ENCODE peak calls at places on chromosomes 11 and 22, in six cellular contexts. One of them, this sample, is unnamed.

GRCh38 chr11:28922351-28922981 is 814.3 kb downstream of the METTL15 start:
- DNase-seq in heart right ventricle: no peak
- DNase-seq in lower lobe of right lung: no peak
- DNase-seq in sigmoid colon: no peak
- DNase-seq in GM23338: peak
- DNase-seq in HL-60: no peak
- DNase-seq in this sample: no peak

GRCh38 chr11:10261821-10262220 is 32.2 kb downstream of the SBF2 start:
- DNase-seq in HL-60: no peak
- DNase-seq in sigmoid colon: no peak
- DNase-seq in GM23338: no peak
- DNase-seq in heart right ventricle: no peak
- DNase-seq in lower lobe of right lung: no peak
- DNase-seq in this sample: no peak

GRCh38 chr22:31291403-31291715 is 929 bp downstream of the PIK3IP1 start:
- DNase-seq in HL-60: no peak
- DNase-seq in heart right ventricle: no peak
- DNase-seq in GM23338: no peak
- DNase-seq in lower lobe of right lung: no peak
- DNase-seq in sigmoid colon: no peak
- DNase-seq in this sample: no peak

GRCh38 chr11:108886608-108887007 is 221.7 kb downstream of the DDX10 start:
- DNase-seq in heart right ventricle: no peak
- DNase-seq in sigmoid colon: no peak
- DNase-seq in GM23338: no peak
- DNase-seq in HL-60: no peak
- DNase-seq in lower lobe of right lung: no peak
- DNase-seq in this sample: no peak

GRCh38 chr11:117300301-117300700 is 9.2 kb downstream of the BACE1-AS start:
- DNase-seq in HL-60: no peak
- DNase-seq in lower lobe of right lung: no peak
- DNase-seq in heart right ventricle: peak
- DNase-seq in GM23338: peak
- DNase-seq in sigmoid colon: peak
- DNase-seq in this sample: no peak

GRCh38 chr11:130763087-130763980 is 152.9 kb downstream of the SNX19 start:
- DNase-seq in sigmoid colon: no peak
- DNase-seq in HL-60: no peak
- DNase-seq in GM23338: no peak
- DNase-seq in lower lobe of right lung: no peak
- DNase-seq in heart right ventricle: no peak
- DNase-seq in this sample: no peak

GRCh38 chr11:77072851-77073327 is 6.1 kb downstream of the CAPN5 start:
- DNase-seq in HL-60: no peak
- DNase-seq in sigmoid colon: no peak
- DNase-seq in GM23338: no peak
- DNase-seq in heart right ventricle: no peak
- DNase-seq in lower lobe of right lung: no peak
- DNase-seq in this sample: no peak

GRCh38 chr22:21666786-21667185 is 974 bp downstream of the PPIL2 start:
- DNase-seq in sigmoid colon: no peak
- DNase-seq in GM23338: peak
- DNase-seq in HL-60: no peak
- DNase-seq in lower lobe of right lung: no peak
- DNase-seq in heart right ventricle: no peak
- DNase-seq in this sample: no peak

GRCh38 chr11:73260127-73260457 is 12.0 kb upstream of the P2RY6 start:
- DNase-seq in sigmoid colon: no peak
- DNase-seq in GM23338: no peak
- DNase-seq in HL-60: no peak
- DNase-seq in lower lobe of right lung: no peak
- DNase-seq in heart right ventricle: no peak
- DNase-seq in this sample: no peak

GRCh38 chr11:2142762-2143202 is 3.6 kb upstream of the IGF2 start:
- DNase-seq in sigmoid colon: no peak
- DNase-seq in heart right ventricle: no peak
- DNase-seq in GM23338: no peak
- DNase-seq in HL-60: no peak
- DNase-seq in lower lobe of right lung: no peak
- DNase-seq in this sample: no peak

GRCh38 chr11:128093689-128094088 is 493.7 kb downstream of the ETS1 start:
- DNase-seq in sigmoid colon: no peak
- DNase-seq in heart right ventricle: no peak
- DNase-seq in lower lobe of right lung: no peak
- DNase-seq in HL-60: no peak
- DNase-seq in GM23338: no peak
- DNase-seq in this sample: no peak

GRCh38 chr22:39292561-39293074 is 26.8 kb downstream of the RPL3 start:
- DNase-seq in HL-60: peak
- DNase-seq in GM23338: peak
- DNase-seq in sigmoid colon: peak
- DNase-seq in heart right ventricle: peak
- DNase-seq in lower lobe of right lung: peak
- DNase-seq in this sample: no peak

GRCh38 chr11:17822021-17822781 is 87.6 kb downstream of the KCNC1 start:
- DNase-seq in heart right ventricle: peak
- DNase-seq in GM23338: peak
- DNase-seq in HL-60: peak
- DNase-seq in sigmoid colon: no peak
- DNase-seq in lower lobe of right lung: no peak
- DNase-seq in this sample: no peak

GRCh38 chr22:24400726-24401596 is 26.4 kb upstream of the ADORA2A start:
- DNase-seq in sigmoid colon: no peak
- DNase-seq in HL-60: no peak
- DNase-seq in lower lobe of right lung: no peak
- DNase-seq in GM23338: no peak
- DNase-seq in heart right ventricle: no peak
- DNase-seq in this sample: peak

GRCh38 chr22:25067851-25068421 is 115.4 kb downstream of the KIAA1671 start:
- DNase-seq in sigmoid colon: no peak
- DNase-seq in HL-60: no peak
- DNase-seq in lower lobe of right lung: peak
- DNase-seq in heart right ventricle: no peak
- DNase-seq in GM23338: no peak
- DNase-seq in this sample: no peak

GRCh38 chr11:32905028-32905667 is 12.5 kb downstream of the QSER1 start:
- DNase-seq in lower lobe of right lung: no peak
- DNase-seq in HL-60: no peak
- DNase-seq in heart right ventricle: no peak
- DNase-seq in GM23338: no peak
- DNase-seq in sigmoid colon: no peak
- DNase-seq in this sample: no peak

GRCh38 chr11:93348931-93349330 is 18.4 kb downstream of the DEUP1 start:
- DNase-seq in lower lobe of right lung: no peak
- DNase-seq in sigmoid colon: no peak
- DNase-seq in GM23338: peak
- DNase-seq in HL-60: no peak
- DNase-seq in heart right ventricle: no peak
- DNase-seq in this sample: no peak

GRCh38 chr22:46351131-46351735 is 15.7 kb downstream of the TRMU start:
- DNase-seq in HL-60: no peak
- DNase-seq in heart right ventricle: no peak
- DNase-seq in lower lobe of right lung: peak
- DNase-seq in sigmoid colon: no peak
- DNase-seq in GM23338: no peak
- DNase-seq in this sample: no peak

GRCh38 chr11:66626926-66627325 is 10.5 kb downstream of the RBM14 start:
- DNase-seq in sigmoid colon: no peak
- DNase-seq in GM23338: no peak
- DNase-seq in heart right ventricle: no peak
- DNase-seq in HL-60: no peak
- DNase-seq in lower lobe of right lung: no peak
- DNase-seq in this sample: no peak

GRCh38 chr11:697811-698311 is 2.2 kb downstream of the TMEM80 start:
- DNase-seq in sigmoid colon: no peak
- DNase-seq in heart right ventricle: no peak
- DNase-seq in GM23338: no peak
- DNase-seq in HL-60: peak
- DNase-seq in lower lobe of right lung: no peak
- DNase-seq in this sample: no peak

GRCh38 chr22:37518509-37519267 is 527 bp downstream of the CARD10 start:
- DNase-seq in heart right ventricle: no peak
- DNase-seq in GM23338: peak
- DNase-seq in lower lobe of right lung: no peak
- DNase-seq in HL-60: no peak
- DNase-seq in sigmoid colon: no peak
- DNase-seq in this sample: no peak

GRCh38 chr11:84396521-84396920 is 1110.4 kb upstream of the CCDC90B start:
- DNase-seq in heart right ventricle: no peak
- DNase-seq in sigmoid colon: no peak
- DNase-seq in GM23338: peak
- DNase-seq in lower lobe of right lung: no peak
- DNase-seq in HL-60: no peak
- DNase-seq in this sample: no peak

GRCh38 chr11:84398017-84398626 is 1112.0 kb upstream of the CCDC90B start:
- DNase-seq in heart right ventricle: no peak
- DNase-seq in sigmoid colon: no peak
- DNase-seq in lower lobe of right lung: no peak
- DNase-seq in HL-60: no peak
- DNase-seq in GM23338: peak
- DNase-seq in this sample: no peak
- TF ChIP-seq CTCF in heart right ventricle: peak
- TF ChIP-seq CTCF in sigmoid colon: no peak
- TF ChIP-seq CTCF in lower lobe of right lung: peak
- TF ChIP-seq CTCF in HL-60: no peak
- TF ChIP-seq CTCF in GM23338: peak
- TF ChIP-seq CTCF in this sample: peak

GRCh38 chr22:50193621-50194020 is 7.2 kb upstream of the SELENOO start:
- DNase-seq in heart right ventricle: no peak
- DNase-seq in sigmoid colon: no peak
- DNase-seq in GM23338: no peak
- DNase-seq in HL-60: no peak
- DNase-seq in lower lobe of right lung: no peak
- DNase-seq in this sample: no peak

GRCh38 chr22:50194037-50194809 is 6.6 kb upstream of the SELENOO start:
- DNase-seq in heart right ventricle: no peak
- DNase-seq in HL-60: no peak
- DNase-seq in GM23338: no peak
- DNase-seq in sigmoid colon: no peak
- DNase-seq in lower lobe of right lung: no peak
- DNase-seq in this sample: no peak

GRCh38 chr22:50192056-50192824 is 6.5 kb downstream of the TRABD start:
- DNase-seq in lower lobe of right lung: no peak
- DNase-seq in heart right ventricle: no peak
- DNase-seq in GM23338: no peak
- DNase-seq in sigmoid colon: no peak
- DNase-seq in HL-60: peak
- DNase-seq in this sample: no peak

GRCh38 chr22:50191041-50191740 is 5.5 kb downstream of the TRABD start:
- DNase-seq in GM23338: no peak
- DNase-seq in lower lobe of right lung: peak
- DNase-seq in HL-60: peak
- DNase-seq in heart right ventricle: no peak
- DNase-seq in sigmoid colon: no peak
- DNase-seq in this sample: peak

GRCh38 chr22:50192825-50193204 is 7.1 kb downstream of the TRABD start:
- DNase-seq in heart right ventricle: no peak
- DNase-seq in GM23338: no peak
- DNase-seq in lower lobe of right lung: no peak
- DNase-seq in HL-60: no peak
- DNase-seq in sigmoid colon: no peak
- DNase-seq in this sample: no peak
- H3K4me3 ChIP-seq in heart right ventricle: no peak
- H3K4me3 ChIP-seq in GM23338: no peak
- H3K4me3 ChIP-seq in lower lobe of right lung: no peak
- H3K4me3 ChIP-seq in HL-60: peak
- H3K4me3 ChIP-seq in sigmoid colon: no peak
- H3K4me3 ChIP-seq in this sample: peak

GRCh38 chr11:95087171-95087570 is 2.5 kb upstream of the ENDOD1 start:
- DNase-seq in lower lobe of right lung: no peak
- DNase-seq in heart right ventricle: no peak
- DNase-seq in GM23338: no peak
- DNase-seq in sigmoid colon: no peak
- DNase-seq in HL-60: no peak
- DNase-seq in this sample: no peak

GRCh38 chr11:95092549-95093324 is 3.1 kb downstream of the ENDOD1 start:
- DNase-seq in GM23338: peak
- DNase-seq in HL-60: no peak
- DNase-seq in heart right ventricle: no peak
- DNase-seq in lower lobe of right lung: no peak
- DNase-seq in sigmoid colon: no peak
- DNase-seq in this sample: no peak

GRCh38 chr11:95091663-95092062 is 2.0 kb downstream of the ENDOD1 start:
- DNase-seq in HL-60: no peak
- DNase-seq in GM23338: no peak
- DNase-seq in lower lobe of right lung: no peak
- DNase-seq in heart right ventricle: no peak
- DNase-seq in sigmoid colon: no peak
- DNase-seq in this sample: no peak

GRCh38 chr11:95088946-95089619 is 563 bp upstream of the ENDOD1 start:
- DNase-seq in sigmoid colon: no peak
- DNase-seq in HL-60: peak
- DNase-seq in heart right ventricle: no peak
- DNase-seq in lower lobe of right lung: no peak
- DNase-seq in GM23338: peak
- DNase-seq in this sample: no peak

GRCh38 chr11:95089620-95090542 is at the start of gene ENDOD1:
- DNase-seq in HL-60: peak
- DNase-seq in heart right ventricle: peak
- DNase-seq in sigmoid colon: peak
- DNase-seq in GM23338: peak
- DNase-seq in lower lobe of right lung: peak
- DNase-seq in this sample: no peak
- TF ChIP-seq CTCF in HL-60: no peak
- TF ChIP-seq CTCF in heart right ventricle: no peak
- TF ChIP-seq CTCF in sigmoid colon: no peak
- TF ChIP-seq CTCF in GM23338: no peak
- TF ChIP-seq CTCF in lower lobe of right lung: no peak
- TF ChIP-seq CTCF in this sample: no peak

GRCh38 chr22:50261615-50262459 is at the start of gene MAPK12:
- DNase-seq in lower lobe of right lung: no peak
- DNase-seq in GM23338: peak
- DNase-seq in sigmoid colon: no peak
- DNase-seq in heart right ventricle: no peak
- DNase-seq in HL-60: no peak
- DNase-seq in this sample: no peak
- H3K4me3 ChIP-seq in lower lobe of right lung: peak
- H3K4me3 ChIP-seq in GM23338: peak
- H3K4me3 ChIP-seq in sigmoid colon: peak
- H3K4me3 ChIP-seq in heart right ventricle: peak
- H3K4me3 ChIP-seq in HL-60: peak
- H3K4me3 ChIP-seq in this sample: peak

GRCh38 chr22:40432625-40433024 is 62.2 kb downstream of the SGSM3 start:
- DNase-seq in sigmoid colon: no peak
- DNase-seq in HL-60: no peak
- DNase-seq in lower lobe of right lung: no peak
- DNase-seq in GM23338: no peak
- DNase-seq in heart right ventricle: no peak
- DNase-seq in this sample: no peak
- TF ChIP-seq CTCF in sigmoid colon: no peak
- TF ChIP-seq CTCF in HL-60: no peak
- TF ChIP-seq CTCF in lower lobe of right lung: no peak
- TF ChIP-seq CTCF in GM23338: no peak
- TF ChIP-seq CTCF in heart right ventricle: no peak
- TF ChIP-seq CTCF in this sample: no peak

GRCh38 chr11:75152651-75153553 is 2.0 kb downstream of the SLCO2B1 start:
- DNase-seq in HL-60: no peak
- DNase-seq in GM23338: no peak
- DNase-seq in sigmoid colon: no peak
- DNase-seq in heart right ventricle: no peak
- DNase-seq in lower lobe of right lung: no peak
- DNase-seq in this sample: no peak
- H3K4me3 ChIP-seq in HL-60: no peak
- H3K4me3 ChIP-seq in GM23338: no peak
- H3K4me3 ChIP-seq in sigmoid colon: peak
- H3K4me3 ChIP-seq in heart right ventricle: peak
- H3K4me3 ChIP-seq in lower lobe of right lung: peak
- H3K4me3 ChIP-seq in this sample: no peak

GRCh38 chr11:127003260-127003981 is 2.9 kb upstream of the KIRREL3 start:
- DNase-seq in heart right ventricle: no peak
- DNase-seq in sigmoid colon: no peak
- DNase-seq in HL-60: no peak
- DNase-seq in lower lobe of right lung: no peak
- DNase-seq in GM23338: peak
- DNase-seq in this sample: no peak
- TF ChIP-seq CTCF in heart right ventricle: no peak
- TF ChIP-seq CTCF in sigmoid colon: no peak
- TF ChIP-seq CTCF in HL-60: no peak
- TF ChIP-seq CTCF in lower lobe of right lung: peak
- TF ChIP-seq CTCF in GM23338: peak
- TF ChIP-seq CTCF in this sample: peak